ENCODE peak calls at places on chromosomes 3 and 15, in four cellular contexts. G, I, V and W are unnamed samples.

GRCh38 chr3:63278171-63278999 is at the start of gene SYNPR:
- DNase-seq in G (no peak), I (no peak), V (no peak), W (no peak)

GRCh38 chr3:18389108-18389733 is 35.9 kb downstream of the SATB1 start:
- DNase-seq in G (no peak), I (no peak), V (peak), W (no peak)

GRCh38 chr15:70210538-70210937 is 112.8 kb upstream of the TLE3 start:
- DNase-seq in G (no peak), I (no peak), V (no peak), W (no peak)

GRCh38 chr15:90762109-90762508 is 45.0 kb downstream of the BLM start:
- DNase-seq in G (peak), I (peak), V (peak), W (no peak)

GRCh38 chr3:12993623-12994356 is 79.4 kb downstream of the IQSEC1 start:
- DNase-seq in G (peak), I (peak), V (no peak), W (no peak)

GRCh38 chr3:119647843-119648575 is 12.4 kb downstream of the POPDC2 start:
- DNase-seq in G (no peak), I (no peak), V (peak), W (no peak)

GRCh38 chr3:65107174-65107573 is 419.4 kb upstream of the ADAMTS9 start:
- DNase-seq in G (no peak), I (no peak), V (peak), W (no peak)

GRCh38 chr3:120429921-120430361 is 20.9 kb downstream of the FSTL1 start:
- DNase-seq in G (no peak), I (no peak), V (no peak), W (no peak)

GRCh38 chr3:14810070-14810732 is 8.6 kb upstream of the FGD5 start:
- DNase-seq in G (peak), I (peak), V (peak), W (no peak)
- H3K4me3 ChIP-seq in G (peak), I (peak), V (peak), W (no peak)

GRCh38 chr3:171569571-171570132 is 109.4 kb upstream of the TNIK start:
- DNase-seq in G (no peak), I (no peak), V (no peak), W (no peak)
- TF ChIP-seq CTCF in G (no peak), I (no peak), V (no peak), W (no peak)

DNA sequence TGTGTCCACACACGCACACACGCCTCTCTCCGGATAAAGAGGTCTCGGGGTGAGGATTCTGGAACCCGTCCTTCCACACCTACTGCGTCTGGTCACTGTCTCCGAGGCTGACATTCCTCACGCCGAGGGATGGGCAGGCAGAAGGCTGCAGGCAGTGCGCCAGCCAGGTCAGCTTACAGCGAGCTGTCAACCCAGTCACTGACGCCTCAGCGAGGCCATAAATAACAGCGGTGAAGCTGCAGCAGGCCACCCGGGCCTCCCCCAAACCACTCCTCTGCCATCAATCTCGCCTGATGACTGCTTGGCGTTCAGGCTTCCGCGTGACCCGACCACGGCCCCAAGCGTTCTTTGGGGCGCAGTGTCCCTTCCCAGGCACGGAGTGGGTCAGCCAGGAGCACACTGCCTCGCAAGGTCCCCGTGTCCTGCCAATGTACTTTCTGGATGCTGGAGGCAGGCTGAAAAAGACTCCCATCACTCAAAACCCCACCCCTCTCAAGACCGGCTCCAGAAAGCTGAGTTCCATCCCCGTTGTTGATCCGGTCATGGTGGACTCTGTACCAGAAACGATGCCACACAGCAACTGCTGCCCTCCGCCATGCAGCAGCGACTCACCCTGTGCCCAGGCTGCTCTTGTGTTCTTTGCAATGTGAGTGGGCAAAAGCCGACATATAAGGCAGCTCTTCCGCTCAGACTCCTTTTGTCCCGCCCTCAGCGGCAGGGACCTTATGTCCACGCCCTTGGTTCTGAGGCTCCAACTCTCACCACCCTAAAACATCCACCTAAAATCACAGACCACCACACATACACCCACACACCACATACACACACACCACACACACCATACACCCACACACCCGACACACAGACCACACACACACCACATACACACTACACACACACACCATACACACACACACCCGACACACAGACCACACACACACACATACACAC is 27.1 kb downstream of the CPN2 start:
- DNase-seq in G (peak), I (peak), V (peak), W (no peak)
- H3K4me3 ChIP-seq in G (no peak), I (peak), V (no peak), W (no peak)

DNA sequence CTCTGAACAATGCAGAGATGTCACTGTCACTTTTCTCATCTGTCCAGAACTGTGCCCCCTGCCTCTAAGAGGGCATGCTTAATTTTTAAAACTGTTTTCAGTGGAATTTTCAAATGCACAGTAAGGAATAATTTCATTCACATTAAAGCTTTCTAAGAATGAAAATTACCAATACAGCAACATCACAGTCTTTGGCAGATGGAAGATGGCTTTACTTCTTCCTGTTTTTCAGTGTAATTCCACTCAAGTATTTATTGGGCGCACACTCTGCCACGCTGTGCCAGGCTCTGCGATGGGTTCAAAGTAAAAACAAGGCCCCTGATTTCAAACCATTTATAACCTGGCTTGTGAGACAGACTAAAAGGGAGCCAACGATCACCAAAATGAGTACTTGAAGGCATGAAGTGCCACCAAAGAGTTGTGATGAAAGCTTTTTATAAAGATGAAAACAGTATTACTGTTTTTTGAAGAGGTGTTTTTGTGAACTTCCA is 984 bp upstream of the TOP2B start:
- DNase-seq in G (no peak), I (no peak), V (no peak), W (no peak)
- TF ChIP-seq CTCF in G (no peak), I (no peak), V (no peak), W (no peak)

GRCh38 chr3:128489860-128490649 is 2.9 kb downstream of the GATA2 start:
- DNase-seq in G (peak), I (no peak), V (peak), W (no peak)

GRCh38 chr3:128491071-128491899 is 1.7 kb downstream of the GATA2 start:
- DNase-seq in G (peak), I (no peak), V (no peak), W (no peak)

GRCh38 chr3:128491900-128492352 is 1.1 kb downstream of the GATA2 start:
- DNase-seq in G (no peak), I (no peak), V (no peak), W (no peak)

GRCh38 chr3:128488995-128489859 is 3.8 kb downstream of the GATA2 start:
- DNase-seq in G (peak), I (peak), V (peak), W (no peak)

GRCh38 chr3:128490650-128491070 is 2.3 kb downstream of the GATA2 start:
- DNase-seq in G (no peak), I (no peak), V (no peak), W (no peak)
- H3K4me3 ChIP-seq in G (peak), I (peak), V (peak), W (peak)